ENCODE peak calls at places on chromosome 10, in nine cellular contexts. V is WTC11, D is tibial artery, P is coronary artery, Q is AG04450, Y is GM20000, N is cardiac fibroblast, B is Calu3, M is nephron progenitor cell. U is an unnamed sample.

GRCh38 chr10:15238553-15239335 is 70.3 kb upstream of the NMT2 start:
- DNase-seq in V (no peak), Y (no peak), B (no peak), P (no peak), Q (no peak), N (peak; percentile 53), D (no peak), M (no peak), U (peak; percentile 67)

GRCh38 chr10:131700506-131700905 is 200.3 kb upstream of the PPP2R2D start:
- DNase-seq in Q (no peak), N (no peak), Y (no peak), V (no peak), B (no peak), D (no peak), M (no peak), P (peak; percentile 57), U (no peak)

GRCh38 chr10:113126506-113127192 is 176.6 kb downstream of the TCF7L2 start:
- DNase-seq in B (peak; percentile 72), V (peak; percentile 71), P (no peak), N (peak; percentile 71), M (peak; percentile 78), Y (peak; percentile 54), D (peak; percentile 83), Q (peak; percentile 27), U (peak; percentile 43)

GRCh38 chr10:86958109-86958830 is at the start of gene SNCG:
- DNase-seq in P (peak; percentile 71), M (peak; percentile 62), V (no peak), D (peak; percentile 89), Y (no peak), Q (no peak), B (no peak), N (no peak), U (no peak)

GRCh38 chr10:43576580-43576979 is 2.2 kb upstream of the ZNF239 start:
- DNase-seq in V (no peak), D (no peak), B (no peak), P (no peak), N (no peak), M (no peak), Q (no peak), Y (no peak), U (no peak)

GRCh38 chr10:33800545-33800944 is 466.1 kb upstream of the NRP1 start:
- DNase-seq in M (no peak), V (no peak), P (no peak), Y (no peak), N (no peak), B (no peak), D (no peak), Q (no peak), U (no peak)

GRCh38 chr10:43861966-43862751 is 213.5 kb upstream of the ZNF32 start:
- DNase-seq in B (no peak), M (no peak), P (peak; percentile 76), N (peak; percentile 97), Y (no peak), V (no peak), D (peak; percentile 84), Q (peak; percentile 84), U (peak; percentile 74)

GRCh38 chr10:47305566-47305965 is 5.6 kb downstream of the GDF10 start:
- DNase-seq in Y (no peak), D (no peak), Q (no peak), N (no peak), V (no peak), P (no peak), B (no peak), M (no peak), U (no peak)

DNA sequence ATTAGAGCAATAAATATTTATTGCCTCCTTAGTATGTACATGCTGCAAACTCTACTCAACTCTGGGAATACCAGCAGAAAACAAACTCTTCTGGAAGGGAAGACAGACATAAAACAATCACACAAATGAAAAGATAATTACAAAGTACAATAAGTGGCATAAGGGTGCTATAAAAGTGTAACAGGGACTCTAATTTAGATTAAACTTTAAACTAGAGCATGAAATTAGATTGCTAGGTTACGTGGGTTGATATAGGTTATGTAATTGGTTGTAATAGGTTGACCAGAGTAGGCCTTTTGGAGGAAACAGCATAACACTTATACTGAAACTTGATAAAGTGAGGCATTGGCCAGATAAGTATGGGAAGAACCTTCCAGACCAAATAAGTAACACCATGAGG is 26.2 kb upstream of the DKK1 start:
- DNase-seq in V (no peak), Q (no peak), P (no peak), N (no peak), Y (no peak), D (no peak), M (no peak), B (no peak), U (no peak)
- TF ChIP-seq CTCF in V (no peak), Q (no peak), P (no peak), N (no peak), Y (no peak), D (no peak), M (no peak), B (no peak), U (no peak)

DNA sequence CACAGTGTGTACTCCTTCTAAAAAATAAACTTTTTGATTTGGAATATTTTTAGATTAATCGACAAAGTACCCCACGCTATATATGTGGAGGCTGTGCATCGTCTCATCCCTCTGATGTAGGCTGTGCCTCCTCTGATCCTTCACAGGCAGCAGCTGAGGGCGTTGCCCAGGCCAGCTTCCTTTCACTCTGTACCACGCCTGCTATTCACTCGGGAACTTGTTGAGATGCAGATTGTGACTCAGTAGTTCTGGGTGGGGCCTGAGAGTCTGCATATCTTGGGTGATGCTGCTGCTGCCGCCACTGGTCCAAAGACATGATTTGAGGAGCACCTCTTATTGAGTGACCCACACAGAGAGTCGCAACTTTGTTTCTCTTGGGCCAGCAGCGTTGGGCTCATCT is 7.9 kb upstream of the C10orf120 start:
- DNase-seq in Y (no peak), N (peak; percentile 5), V (no peak), M (no peak), P (no peak), D (no peak), Q (no peak), B (no peak), U (no peak)
- TF ChIP-seq CTCF in Y (no peak), N (no peak), V (no peak), M (no peak), P (no peak), D (no peak), Q (no peak), B (no peak), U (no peak)

GRCh38 chr10:124388476-124388822 is 30.3 kb downstream of the OAT start:
- DNase-seq in Q (no peak), D (peak; percentile 69), M (no peak), B (no peak), P (peak; percentile 73), Y (peak; percentile 19), V (no peak), N (no peak), U (no peak)

GRCh38 chr10:124386186-124387077 is 32.3 kb downstream of the OAT start:
- DNase-seq in M (no peak), B (no peak), V (peak; percentile 57), Y (no peak), D (peak; percentile 56), Q (no peak), N (no peak), P (peak; percentile 69), U (no peak)

GRCh38 chr10:124385627-124386185 is 33.0 kb downstream of the OAT start:
- DNase-seq in V (no peak), Q (no peak), D (peak; percentile 41), P (peak; percentile 35), N (no peak), Y (no peak), B (no peak), M (no peak), U (no peak)

GRCh38 chr10:124388823-124389612 is 29.7 kb downstream of the OAT start:
- DNase-seq in N (peak; percentile 79), Y (peak; percentile 98), P (peak; percentile 88), V (peak; percentile 93), D (peak; percentile 93), M (peak; percentile 98), B (peak; percentile 89), Q (peak; percentile 53), U (peak; percentile 61)

GRCh38 chr10:124387078-124387874 is 31.4 kb downstream of the OAT start:
- DNase-seq in P (peak; percentile 64), B (peak; percentile 17), N (no peak), V (no peak), Y (no peak), D (peak; percentile 47), Q (no peak), M (no peak), U (no peak)
- TF ChIP-seq CTCF in P (no peak), B (no peak), N (no peak), V (no peak), Y (peak; percentile 16), D (no peak), Q (no peak), M (no peak), U (peak; percentile 36)

DNA sequence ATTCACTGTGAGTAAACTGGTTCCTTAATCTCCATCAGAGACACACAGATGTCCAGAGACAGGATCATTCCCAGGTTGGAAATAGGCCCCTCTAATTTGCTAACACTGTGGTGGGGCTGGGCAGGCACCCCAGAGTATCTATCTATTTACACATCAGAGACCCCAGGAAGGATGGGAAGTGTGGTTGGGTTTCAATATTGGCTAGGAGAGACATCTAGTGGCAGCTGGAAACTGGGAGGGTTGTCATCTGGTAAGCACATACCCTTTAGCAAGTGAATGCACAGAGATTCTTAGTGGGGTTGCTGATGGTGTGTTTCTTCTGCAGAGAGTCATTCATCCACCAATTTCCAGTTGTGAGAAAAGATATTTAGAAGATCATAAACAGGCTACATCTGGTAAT is 36.0 kb upstream of the NRG3 start:
- DNase-seq in P (no peak), D (no peak), B (peak; percentile 36), Q (no peak), M (peak; percentile 20), V (peak; percentile 38), Y (no peak), N (no peak), U (peak; percentile 10)
- TF ChIP-seq CTCF in P (no peak), D (no peak), B (peak; percentile 46), Q (no peak), M (peak; percentile 40), V (no peak), Y (no peak), N (peak; percentile 28), U (peak; percentile 44)

GRCh38 chr10:62733654-62734293 is 70.7 kb upstream of the ADO start:
- DNase-seq in B (no peak), Y (no peak), M (no peak), D (no peak), N (no peak), V (no peak), Q (no peak), P (no peak), U (no peak)
- TF ChIP-seq CTCF in B (no peak), Y (no peak), M (no peak), D (no peak), N (no peak), V (no peak), Q (no peak), P (no peak), U (no peak)

GRCh38 chr10:103752680-103753248 is 102.6 kb downstream of the SH3PXD2A start:
- DNase-seq in M (peak; percentile 36), N (peak; percentile 35), P (no peak), Y (no peak), V (peak; percentile 66), B (no peak), D (no peak), Q (no peak), U (no peak)
- TF ChIP-seq CTCF in M (peak; percentile 72), N (peak; percentile 74), P (no peak), Y (peak; percentile 39), V (peak; percentile 91), B (peak; percentile 33), D (peak; percentile 52), Q (peak; percentile 77), U (peak; percentile 80)